ENCODE peak calls at places on chromosome 10, in five cellular contexts. O is NCI-H1417, F is MCF 10A, J is HEK293T, Q is nephron progenitor cell. Z is an unnamed sample.

GRCh38 chr10:43251664-43252165 is 15.2 kb downstream of the RASGEF1A start:
- DNase-seq in O (no peak), J (no peak), F (no peak), Q (peak; percentile 8), Z (no peak)

GRCh38 chr10:15313034-15313433 is 58.1 kb downstream of the FAM171A1 start:
- DNase-seq in J (no peak), F (no peak), Q (no peak), O (no peak), Z (no peak)

GRCh38 chr10:108208732-108209131 is 1044.2 kb upstream of the SORCS1 start:
- DNase-seq in Q (no peak), J (no peak), O (no peak), F (no peak), Z (no peak)

GRCh38 chr10:128281343-128281742 is 155.1 kb upstream of the MKI67 start:
- DNase-seq in O (no peak), J (no peak), F (no peak), Q (no peak), Z (no peak)

GRCh38 chr10:133318494-133319127 is 9.9 kb downstream of the ZNF511 start:
- DNase-seq in O (peak; percentile 65), J (peak; percentile 83), F (peak; percentile 66), Q (peak; percentile 89), Z (peak; percentile 66)

GRCh38 chr10:71473671-71474599 is 77.2 kb downstream of the CDH23 start:
- DNase-seq in O (no peak), Q (no peak), F (no peak), J (no peak), Z (no peak)

GRCh38 chr10:35650894-35651293 is 8.8 kb upstream of the FZD8 start:
- DNase-seq in Q (no peak), O (no peak), J (no peak), F (no peak), Z (no peak)

GRCh38 chr10:117186832-117187615 is 10.3 kb upstream of the KCNK18 start:
- DNase-seq in F (peak; percentile 79), Q (no peak), J (no peak), O (no peak), Z (peak; percentile 77)

GRCh38 chr10:70232155-70232858 is 922 bp downstream of the PPA1 start:
- DNase-seq in J (peak; percentile 26), F (peak; percentile 66), O (peak; percentile 41), Q (peak; percentile 28), Z (peak; percentile 93)

GRCh38 chr10:28807760-28808613 is 130.7 kb downstream of the BAMBI start:
- DNase-seq in F (no peak), O (no peak), J (no peak), Q (no peak), Z (no peak)

GRCh38 chr10:28054211-28054888 is 55.5 kb upstream of the ODAD2 start:
- DNase-seq in O (no peak), F (peak; percentile 78), Q (no peak), J (no peak), Z (peak; percentile 90)

GRCh38 chr10:89032141-89032814 is 41.7 kb downstream of the FAS start:
- DNase-seq in F (peak; percentile 89), Q (no peak), J (no peak), O (no peak), Z (peak; percentile 77)

GRCh38 chr10:29295813-29296212 is 6.9 kb downstream of the LYZL1 start:
- DNase-seq in F (no peak), Q (no peak), J (no peak), O (no peak), Z (no peak)

GRCh38 chr10:58625070-58625469 is 112.4 kb downstream of the BICC1 start:
- DNase-seq in J (no peak), F (peak; percentile 36), O (no peak), Q (no peak), Z (peak; percentile 74)

GRCh38 chr10:117552156-117552620 is 9.6 kb downstream of the EMX2 start:
- DNase-seq in Q (peak; percentile 61), F (no peak), O (no peak), J (no peak), Z (peak; percentile 9)

GRCh38 chr10:360653-361052 is 225.4 kb downstream of the ZMYND11 start:
- DNase-seq in F (no peak), Q (no peak), O (peak; percentile 50), J (no peak), Z (no peak)

GRCh38 chr10:3401491-3401938 is 228.9 kb upstream of the PITRM1 start:
- DNase-seq in J (no peak), F (peak; percentile 9), Q (no peak), O (no peak), Z (peak; percentile 63)

GRCh38 chr10:132134541-132135397 is 52.0 kb upstream of the DPYSL4 start:
- DNase-seq in J (no peak), F (no peak), O (no peak), Q (no peak), Z (no peak)

GRCh38 chr10:116607336-116607735 is 13.4 kb upstream of the PNLIPRP2 start:
- DNase-seq in Q (no peak), O (no peak), J (no peak), F (no peak), Z (no peak)

GRCh38 chr10:116208999-116209398 is 64.0 kb downstream of the GFRA1 start:
- DNase-seq in Q (no peak), J (no peak), O (no peak), F (no peak), Z (no peak)

GRCh38 chr10:5685764-5686240 is 1.2 kb downstream of the TASOR2 start:
- DNase-seq in F (no peak), J (no peak), O (no peak), Q (no peak), Z (no peak)

GRCh38 chr10:88670497-88670896 is 6.3 kb downstream of the LIPF start:
- DNase-seq in O (no peak), Q (no peak), J (no peak), F (no peak), Z (no peak)

GRCh38 chr10:20396168-20396567 is 500.9 kb downstream of the NEBL start:
- DNase-seq in Q (no peak), F (no peak), O (no peak), J (no peak), Z (no peak)

GRCh38 chr10:97888641-97889262 is 39.1 kb downstream of the GOLGA7B start:
- DNase-seq in J (no peak), Q (no peak), O (peak; percentile 67), F (peak; percentile 85), Z (peak; percentile 78)

Z was measured in PC-3.